ENCODE peak calls at places on chromosomes 7 and 10, in eight cellular contexts. W is fibroblast of the aortic adventitia, F is endothelial cell, Q is spleen, V is GM06990, I is hepatocyte, E is upper lobe of left lung, S is body of pancreas. U is an unnamed sample.

GRCh38 chr7:106039486-106040060 is 72.5 kb downstream of the SYPL1 start:
- DNase-seq in E (no peak), F (no peak), W (peak), S (no peak), Q (no peak), I (peak), V (no peak), U (no peak)

GRCh38 chr10:131311661-131312260 is at the start of gene TCERG1L:
- DNase-seq in S (peak), V (no peak), E (peak), I (peak), Q (peak), W (no peak), F (no peak), U (no peak)

GRCh38 chr7:16918288-16918895 is 36.6 kb upstream of the AGR3 start:
- DNase-seq in I (peak), Q (no peak), V (no peak), W (peak), E (no peak), S (peak), F (peak), U (no peak)

GRCh38 chr10:132386419-132386831 is 10.6 kb upstream of the PWWP2B start:
- DNase-seq in S (peak), I (no peak), E (no peak), F (no peak), V (no peak), W (no peak), Q (peak), U (no peak)

GRCh38 chr7:147197006-147197405 is 1080.4 kb downstream of the CNTNAP2 start:
- DNase-seq in S (no peak), E (no peak), W (no peak), Q (no peak), V (no peak), I (no peak), F (no peak), U (no peak)

GRCh38 chr10:58367049-58367448 is 18.2 kb upstream of the TFAM start:
- DNase-seq in F (no peak), V (no peak), W (no peak), I (no peak), E (no peak), Q (no peak), S (no peak), U (no peak)

GRCh38 chr10:69179089-69179742 is 818 bp upstream of the SUPV3L1 start:
- DNase-seq in E (no peak), F (no peak), V (no peak), Q (no peak), W (no peak), I (peak), S (no peak), U (no peak)

GRCh38 chr7:91020611-91021385 is 243.4 kb upstream of the FZD1 start:
- DNase-seq in S (no peak), E (no peak), I (no peak), F (no peak), W (peak), Q (no peak), V (no peak), U (no peak)

GRCh38 chr10:11373626-11374310 is 237.7 kb downstream of the USP6NL start:
- DNase-seq in W (no peak), E (no peak), V (no peak), I (no peak), S (no peak), F (no peak), Q (no peak), U (no peak)

GRCh38 chr10:93026072-93026471 is 34.5 kb upstream of the CYP26C1 start:
- DNase-seq in E (no peak), Q (no peak), F (no peak), S (no peak), V (no peak), I (no peak), W (no peak), U (no peak)

GRCh38 chr7:75756340-75757297 is 15.4 kb downstream of the CCL26 start:
- DNase-seq in W (peak), Q (no peak), F (peak), V (no peak), E (no peak), S (peak), I (peak), U (no peak)

GRCh38 chr10:58237014-58237830 is 30.5 kb downstream of the IPMK start:
- DNase-seq in F (no peak), S (no peak), Q (no peak), V (no peak), W (peak), I (no peak), E (no peak), U (no peak)

GRCh38 chr10:116417821-116418220 is 9.8 kb upstream of the PNLIPRP3 start:
- DNase-seq in V (no peak), W (no peak), S (no peak), E (no peak), I (no peak), Q (no peak), F (no peak), U (no peak)

GRCh38 chr10:123858907-123859650 is 32.5 kb downstream of the CPXM2 start:
- DNase-seq in E (no peak), F (no peak), S (no peak), V (no peak), W (no peak), Q (no peak), I (no peak), U (peak)

GRCh38 chr7:158695726-158696452 is 8.7 kb downstream of the NCAPG2 start:
- DNase-seq in V (no peak), W (peak), I (peak), F (peak), S (peak), E (peak), Q (peak), U (no peak)

GRCh38 chr7:107313355-107313754 is 144.6 kb downstream of the HBP1 start:
- DNase-seq in I (no peak), Q (no peak), V (no peak), W (no peak), F (no peak), S (no peak), E (no peak), U (no peak)

GRCh38 chr7:109456116-109456515 is 886.4 kb downstream of the DNAJB9 start:
- DNase-seq in E (no peak), W (no peak), Q (no peak), S (no peak), I (no peak), V (no peak), F (no peak), U (no peak)

GRCh38 chr10:92110039-92110794 is 180.7 kb downstream of the CPEB3 start:
- DNase-seq in E (no peak), W (peak), S (no peak), V (no peak), F (no peak), Q (no peak), I (no peak), U (no peak)

GRCh38 chr7:158249692-158250091 is 337.9 kb downstream of the PTPRN2 start:
- DNase-seq in W (no peak), V (no peak), S (no peak), F (no peak), E (no peak), Q (peak), I (no peak), U (no peak)

GRCh38 chr10:63164045-63164722 is 31.1 kb downstream of the NRBF2 start:
- DNase-seq in W (peak), E (no peak), S (peak), F (no peak), I (no peak), Q (no peak), V (no peak), U (no peak)

DNA sequence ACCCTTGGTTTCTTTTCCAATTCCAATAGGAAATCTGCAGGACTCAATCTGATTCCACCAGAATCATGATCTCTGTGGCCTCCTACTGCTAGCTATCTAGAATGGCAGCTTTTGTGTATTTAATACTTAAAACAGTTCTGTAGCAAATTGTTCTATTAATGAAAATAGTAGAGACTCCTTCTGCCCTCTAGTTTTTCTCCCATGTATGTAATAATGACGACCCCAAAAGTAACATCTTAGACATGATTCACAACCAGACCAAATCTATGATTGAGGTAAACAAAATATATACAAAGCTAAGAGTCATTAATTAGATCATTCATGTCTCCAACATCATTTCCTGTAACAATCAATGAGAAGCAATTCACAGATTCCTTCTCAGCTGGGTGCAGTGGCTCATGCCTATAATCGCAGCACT is 259.1 kb upstream of the MKLN1 start:
- DNase-seq in F (no peak), Q (no peak), V (no peak), W (peak), E (no peak), I (no peak), S (no peak), U (no peak)
- TF ChIP-seq CTCF in F (no peak), Q (peak), V (no peak), W (peak), E (no peak), I (peak), S (peak), U (no peak)

DNA sequence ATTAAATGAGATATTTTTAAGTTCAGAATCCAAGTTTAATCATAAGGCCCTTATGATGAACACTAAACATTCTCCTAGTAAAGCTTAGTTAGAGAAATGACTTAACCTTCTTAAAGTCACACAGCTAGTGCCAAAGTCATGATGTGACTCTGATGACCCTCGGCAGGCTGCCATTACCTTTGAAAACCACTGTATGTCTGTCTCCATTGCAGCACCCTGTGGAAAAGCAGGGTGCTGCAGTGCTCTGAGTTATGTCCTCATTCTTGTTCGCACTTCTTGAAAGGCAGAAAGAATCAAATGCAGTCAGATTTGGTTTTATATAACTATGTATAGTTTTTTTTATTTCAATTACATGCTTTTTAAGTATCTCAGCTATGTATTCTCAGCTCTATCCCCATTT is 105.0 kb downstream of the PHTF2 start:
- DNase-seq in S (peak), I (no peak), F (no peak), Q (no peak), V (no peak), E (no peak), W (peak), U (no peak)
- TF ChIP-seq CTCF in S (no peak), I (no peak), F (no peak), Q (peak), V (peak), E (no peak), W (peak), U (no peak)

GRCh38 chr10:86099542-86100334 is 266.9 kb downstream of the GRID1 start:
- DNase-seq in Q (peak), F (no peak), V (no peak), W (no peak), S (no peak), E (no peak), I (no peak), U (peak)

GRCh38 chr10:86102031-86102430 is 264.6 kb downstream of the GRID1 start:
- DNase-seq in V (no peak), F (no peak), I (no peak), S (no peak), W (no peak), E (no peak), Q (no peak), U (peak)

GRCh38 chr10:86102446-86102845 is 264.1 kb downstream of the GRID1 start:
- DNase-seq in Q (peak), F (no peak), W (no peak), S (no peak), V (no peak), E (no peak), I (no peak), U (peak)

GRCh38 chr10:86103391-86104101 is 263.0 kb downstream of the GRID1 start:
- DNase-seq in F (no peak), V (no peak), I (no peak), E (no peak), W (no peak), S (no peak), Q (peak), U (peak)

DNA sequence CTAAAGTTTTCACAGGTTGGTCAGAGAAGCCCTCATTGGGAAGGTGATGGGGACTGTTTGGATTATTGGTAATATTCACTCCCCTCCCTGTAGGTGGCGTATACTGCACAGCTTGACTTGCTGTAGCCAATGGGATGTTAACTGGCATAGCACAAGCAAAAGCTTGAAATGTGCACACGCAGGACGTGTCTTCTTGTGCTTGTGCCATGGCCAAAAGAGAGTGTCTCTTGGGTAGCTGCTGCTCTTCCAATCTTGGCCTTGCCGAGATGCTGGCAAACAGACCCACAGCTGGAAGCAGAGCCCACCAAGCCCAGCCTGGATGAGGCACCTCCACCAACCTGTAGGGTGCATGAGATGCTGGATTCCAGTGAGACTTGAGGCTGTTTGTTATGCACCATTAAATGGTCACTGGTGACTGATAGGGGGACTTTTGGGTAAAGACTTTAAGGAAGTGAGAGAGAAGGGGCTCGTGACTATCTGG is 266.0 kb downstream of the GRID1 start:
- DNase-seq in F (peak), V (no peak), I (peak), S (no peak), Q (peak), W (peak), E (no peak), U (peak)
- TF ChIP-seq CTCF in F (peak), V (peak), I (peak), S (no peak), Q (no peak), W (no peak), E (no peak), U (peak)

GRCh38 chr10:86523348-86523747 is 1.8 kb upstream of the WAPL start:
- DNase-seq in I (no peak), V (no peak), E (no peak), W (peak), F (no peak), Q (no peak), S (no peak), U (no peak)
- TF ChIP-seq CTCF in I (peak), V (no peak), E (no peak), W (peak), F (no peak), Q (no peak), S (no peak), U (peak)

GRCh38 chr10:100759331-100759730 is 13.9 kb downstream of the PAX2 start:
- DNase-seq in Q (peak), I (no peak), S (no peak), E (no peak), W (no peak), F (no peak), V (no peak), U (no peak)
- TF ChIP-seq CTCF in Q (no peak), I (no peak), S (no peak), E (no peak), W (no peak), F (no peak), V (no peak), U (no peak)

DNA sequence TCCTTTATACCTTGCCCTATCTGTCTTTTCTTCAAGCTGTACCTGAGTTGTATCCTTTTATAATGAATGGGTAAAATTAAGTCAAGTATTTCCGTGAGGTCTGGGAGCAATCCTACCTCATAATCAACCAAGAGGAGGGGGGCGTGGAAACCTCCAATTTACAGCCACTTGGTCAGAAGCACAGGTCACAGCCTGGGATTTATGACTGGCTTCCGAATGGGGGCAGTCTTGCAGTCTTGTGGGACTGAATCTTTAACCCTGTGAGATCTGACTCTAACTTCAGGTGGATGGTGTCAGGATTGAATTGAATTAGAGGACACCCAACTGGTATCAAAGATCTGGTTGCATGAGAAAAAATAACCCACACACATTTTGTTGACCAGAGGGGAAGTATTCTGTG is 23.5 kb upstream of the KCNMA1 start:
- DNase-seq in F (no peak), S (no peak), W (no peak), Q (no peak), E (no peak), V (no peak), I (no peak), U (no peak)
- TF ChIP-seq CTCF in F (no peak), S (no peak), W (no peak), Q (no peak), E (no peak), V (peak), I (no peak), U (no peak)

DNA sequence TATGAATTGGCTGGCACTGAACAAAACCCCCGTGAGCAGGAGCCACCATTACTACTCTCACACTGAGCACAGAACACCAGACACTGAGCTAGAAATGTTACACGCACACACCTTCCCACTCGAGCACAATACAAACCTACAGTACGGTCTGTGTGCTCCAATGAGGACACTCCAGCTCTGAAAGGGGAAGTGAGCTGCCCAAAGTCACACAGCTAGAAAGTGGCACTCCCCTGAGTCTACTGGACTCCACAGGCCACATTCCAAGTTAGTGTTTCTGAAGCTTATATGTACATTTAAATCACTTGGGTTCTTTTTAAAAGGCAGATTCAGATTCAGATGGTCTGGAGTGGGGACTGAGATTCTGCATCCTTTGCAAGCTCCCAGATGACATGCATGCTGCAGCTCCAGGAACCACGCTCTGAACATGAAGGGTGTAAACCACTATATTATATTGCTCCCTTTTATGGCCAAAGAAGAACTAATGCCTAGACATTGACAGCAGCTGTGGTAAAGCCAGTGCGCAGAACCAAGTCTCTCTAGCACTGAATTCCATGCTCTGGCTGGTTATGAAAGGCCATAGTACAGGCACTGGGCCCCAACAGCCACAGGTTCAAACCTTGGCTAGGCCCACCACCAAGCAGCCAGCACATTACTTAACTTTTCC is 77.1 kb downstream of the FRMPD2 start:
- DNase-seq in I (no peak), Q (no peak), F (no peak), W (no peak), V (no peak), S (no peak), E (no peak), U (no peak)
- TF ChIP-seq CTCF in I (no peak), Q (no peak), F (no peak), W (no peak), V (no peak), S (no peak), E (no peak), U (no peak)

GRCh38 chr7:68417002-68417401 is 1181.3 kb upstream of the AUTS2 start:
- DNase-seq in S (no peak), E (no peak), Q (no peak), W (no peak), V (no peak), I (no peak), F (no peak), U (no peak)
- TF ChIP-seq CTCF in S (no peak), E (no peak), Q (no peak), W (no peak), V (no peak), I (no peak), F (no peak), U (no peak)

DNA sequence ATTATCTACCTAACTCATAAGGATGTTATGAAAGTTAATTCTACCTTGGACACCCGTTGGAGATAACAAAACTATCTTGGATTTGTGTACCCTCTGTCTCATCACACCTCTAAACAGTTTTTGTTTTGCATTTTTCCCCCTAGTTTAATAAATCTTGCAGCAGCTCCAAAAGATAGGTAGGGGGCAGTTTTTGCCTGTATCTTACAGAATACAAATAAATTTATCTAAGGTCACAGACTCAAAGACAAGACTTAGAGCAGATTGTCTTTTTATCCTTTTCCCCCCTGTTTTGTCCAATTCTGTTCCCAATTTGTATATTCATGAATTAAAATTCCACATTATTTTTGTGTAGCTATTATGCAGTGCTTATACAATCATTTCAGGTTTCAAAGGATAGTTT is 5.0 kb upstream of the SORCS1 start:
- DNase-seq in S (no peak), I (no peak), E (no peak), Q (no peak), W (no peak), V (no peak), F (no peak), U (no peak)
- TF ChIP-seq CTCF in S (no peak), I (peak), E (no peak), Q (no peak), W (no peak), V (no peak), F (no peak), U (no peak)

U was measured in osteocyte.